ENCODE peak calls at places on chromosomes 13 and 19, in five cellular contexts. H is GM12892, C is H54, Y is ovary, G is A549. V is an unnamed sample.

GRCh38 chr13:101424381-101425155 is 8.3 kb upstream of the NALCN start:
- DNase-seq in H (no peak), Y (no peak), C (no peak), G (no peak), V (no peak)

GRCh38 chr19:21109116-21109515 is 27.1 kb downstream of the ZNF714 start:
- DNase-seq in G (no peak), C (no peak), H (no peak), Y (no peak), V (no peak)

GRCh38 chr19:44059229-44059628 is 7.4 kb downstream of the ZNF223 start:
- DNase-seq in C (no peak), G (no peak), H (no peak), Y (no peak), V (no peak)

GRCh38 chr19:13094771-13095392 is 7.8 kb downstream of the LYL1 start:
- DNase-seq in C (no peak), G (no peak), H (no peak), Y (no peak), V (no peak)

GRCh38 chr13:40026741-40027140 is 371.3 kb downstream of the COG6 start:
- DNase-seq in Y (no peak), G (no peak), C (no peak), H (no peak), V (no peak)

GRCh38 chr19:18672606-18673337 is 10.7 kb upstream of the CRTC1 start:
- DNase-seq in C (no peak), G (peak), H (no peak), Y (no peak), V (no peak)

GRCh38 chr19:3161453-3161852 is 17.1 kb upstream of the S1PR4 start:
- DNase-seq in G (no peak), H (no peak), C (peak), Y (no peak), V (no peak)

GRCh38 chr19:920051-920857 is 3.1 kb downstream of the KISS1R start:
- DNase-seq in Y (peak), H (peak), G (no peak), C (no peak), V (no peak)

GRCh38 chr13:109646423-109646822 is 140.0 kb downstream of the IRS2 start:
- DNase-seq in C (no peak), G (no peak), Y (no peak), H (peak), V (no peak)

GRCh38 chr19:17749912-17750317 is 1.4 kb upstream of the FCHO1 start:
- DNase-seq in H (no peak), C (no peak), Y (no peak), G (peak), V (no peak)

GRCh38 chr19:15421726-15422260 is 3.0 kb upstream of the AKAP8L start:
- DNase-seq in Y (peak), C (no peak), G (no peak), H (no peak), V (no peak)

GRCh38 chr19:47156861-47157454 is 26.3 kb downstream of the SAE1 start:
- DNase-seq in C (no peak), G (no peak), H (no peak), Y (no peak), V (no peak)

GRCh38 chr19:1073063-1073955 is 6.3 kb downstream of the ARHGAP45 start:
- DNase-seq in G (no peak), H (no peak), C (no peak), Y (no peak), V (no peak)

GRCh38 chr13:28718186-28718537 is 608 bp downstream of the SLC46A3 start:
- DNase-seq in Y (no peak), C (no peak), H (no peak), G (no peak), V (no peak)

GRCh38 chr13:57865600-57866294 is 234.2 kb downstream of the PCDH17 start:
- DNase-seq in Y (no peak), H (no peak), G (no peak), C (no peak), V (no peak)

GRCh38 chr13:28753208-28753892 is 34.6 kb upstream of the SLC46A3 start:
- DNase-seq in Y (no peak), C (peak), H (no peak), G (peak), V (peak)

GRCh38 chr13:66665991-66666390 is 564.1 kb downstream of the PCDH9 start:
- DNase-seq in G (peak), Y (no peak), C (peak), H (no peak), V (no peak)

GRCh38 chr19:45879971-45880370 is 6.0 kb downstream of the IRF2BP1 start:
- DNase-seq in Y (no peak), G (no peak), H (no peak), C (no peak), V (no peak)

GRCh38 chr13:106110241-106110855 is 425.1 kb downstream of the EFNB2 start:
- DNase-seq in Y (no peak), G (peak), H (no peak), C (no peak), V (no peak)

GRCh38 chr19:29507081-29507860 is 18.5 kb upstream of the VSTM2B start:
- DNase-seq in G (no peak), H (no peak), Y (peak), C (no peak), V (no peak)

GRCh38 chr13:93646247-93646646 is 419.6 kb downstream of the GPC6 start:
- DNase-seq in C (no peak), Y (no peak), H (no peak), G (no peak), V (no peak)

GRCh38 chr13:41652735-41653361 is 195.5 kb downstream of the RGCC start:
- DNase-seq in H (peak), G (peak), Y (no peak), C (no peak), V (peak)

GRCh38 chr13:20217168-20217567 is 15.0 kb downstream of the GJB6 start:
- DNase-seq in G (no peak), Y (no peak), C (no peak), H (no peak), V (no peak)

GRCh38 chr13:48232420-48233096 is 448 bp upstream of the ITM2B start:
- DNase-seq in Y (no peak), C (no peak), H (no peak), G (peak), V (no peak)

GRCh38 chr19:49786432-49786831 is 19.6 kb downstream of the AP2A1 start:
- DNase-seq in H (no peak), C (peak), G (peak), Y (peak), V (no peak)

GRCh38 chr13:26599403-26599802 is 41.9 kb downstream of the WASF3 start:
- DNase-seq in C (no peak), G (no peak), H (no peak), Y (no peak), V (no peak)

GRCh38 chr13:98450495-98451167 is 126.3 kb downstream of the STK24 start:
- DNase-seq in C (no peak), G (no peak), H (no peak), Y (no peak), V (no peak)

GRCh38 chr13:31850041-31850440 is 110.7 kb downstream of the RXFP2 start:
- DNase-seq in Y (no peak), C (no peak), G (no peak), H (no peak), V (no peak)

GRCh38 chr13:47332149-47332548 is 435.3 kb upstream of the HTR2A start:
- DNase-seq in C (no peak), G (no peak), H (no peak), Y (no peak), V (no peak)

GRCh38 chr13:101474419-101474957 is 22.0 kb downstream of the ITGBL1 start:
- DNase-seq in H (no peak), C (no peak), Y (peak), G (peak), V (peak)

GRCh38 chr19:42505066-42505465 is 23.2 kb downstream of the CEACAM1 start:
- DNase-seq in Y (no peak), C (no peak), H (no peak), G (no peak), V (no peak)

GRCh38 chr13:110421696-110422395 is 114.8 kb downstream of the COL4A2 start:
- DNase-seq in C (no peak), H (no peak), G (no peak), Y (no peak), V (no peak)

GRCh38 chr13:33450956-33451709 is 165.6 kb upstream of the STARD13 start:
- DNase-seq in H (no peak), C (no peak), G (no peak), Y (no peak), V (no peak)

GRCh38 chr19:43700368-43701015 is 15.4 kb upstream of the IRGC start:
- DNase-seq in G (no peak), C (no peak), H (no peak), Y (no peak), V (peak)

GRCh38 chr19:33561261-33561660 is 39.7 kb upstream of the PEPD start:
- DNase-seq in Y (no peak), H (no peak), G (no peak), C (no peak), V (no peak)

GRCh38 chr13:87129602-87130300 is 541.4 kb upstream of the SLITRK5 start:
- DNase-seq in C (peak), H (no peak), Y (no peak), G (no peak), V (no peak)

GRCh38 chr13:46109451-46109850 is 4.6 kb upstream of the CPB2 start:
- DNase-seq in C (no peak), G (no peak), H (no peak), Y (no peak), V (no peak)

GRCh38 chr13:37869756-37870488 is at the start of gene TRPC4:
- DNase-seq in G (peak), Y (peak), H (no peak), C (no peak), V (no peak)

GRCh38 chr19:18070181-18070580 is 16.6 kb downstream of the IL12RB1 start:
- DNase-seq in H (no peak), C (no peak), G (no peak), Y (no peak), V (no peak)

DNA sequence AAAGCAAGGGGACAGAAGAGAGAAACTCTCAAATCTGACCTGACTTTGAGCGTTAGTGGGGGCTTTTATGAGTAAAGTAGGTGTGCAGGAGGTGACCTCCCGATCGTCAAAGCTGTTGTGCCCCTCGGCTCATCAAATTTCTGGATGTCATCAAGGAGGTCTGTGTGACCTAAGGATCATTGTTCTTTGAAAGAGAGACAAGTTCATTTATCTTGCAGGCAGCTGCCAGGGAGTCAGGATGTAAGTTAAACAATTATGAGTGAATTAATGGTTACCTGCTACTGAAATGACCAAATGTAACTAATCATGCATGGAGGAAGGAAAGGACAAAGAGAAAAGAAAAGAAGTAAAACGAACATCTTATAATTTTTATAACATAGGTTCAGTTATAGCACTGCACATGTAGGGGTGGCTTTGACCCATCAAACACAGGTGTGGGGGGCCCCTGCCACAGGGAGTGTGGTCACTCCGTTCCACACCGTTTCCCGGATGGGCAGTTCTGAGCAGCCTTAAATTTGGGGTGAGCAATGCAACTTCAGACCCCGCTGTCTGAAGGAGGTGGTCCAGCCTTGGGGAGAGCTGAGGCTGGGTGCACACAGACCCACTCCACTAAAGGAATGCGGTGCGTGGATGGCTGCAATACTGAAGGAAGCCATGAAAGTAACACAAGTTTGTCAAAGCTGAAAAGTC is 5.2 kb downstream of the CD22 start:
- DNase-seq in Y (no peak), C (no peak), G (no peak), H (no peak), V (no peak)
- TF ChIP-seq POLR2A in Y (no peak), C (no peak), G (no peak), H (peak), V (no peak)

DNA sequence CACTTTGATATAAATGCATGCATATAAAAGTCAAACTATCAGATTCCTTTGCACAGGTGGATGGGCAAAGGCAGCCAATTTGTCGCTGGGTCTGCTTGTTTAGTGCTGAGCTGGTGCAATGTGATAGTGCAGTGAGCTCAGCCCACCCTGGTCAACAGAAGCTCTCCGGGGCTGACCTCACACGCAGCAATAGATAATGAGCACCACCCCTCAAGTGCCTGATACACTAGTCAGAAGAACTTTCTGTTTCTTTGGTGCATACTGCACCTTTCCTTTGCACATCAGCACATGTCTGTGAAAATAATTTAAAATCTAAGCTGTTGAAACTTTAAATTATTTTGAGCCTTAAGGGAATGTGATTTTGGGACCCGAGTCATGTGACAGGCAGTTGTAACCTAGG is 20.2 kb downstream of the ATP8A2 start:
- DNase-seq in H (no peak), C (no peak), Y (no peak), G (no peak), V (no peak)
- TF ChIP-seq POLR2A in H (no peak), C (no peak), Y (no peak), G (no peak), V (no peak)

GRCh38 chr19:55640577-55641375 is at the start of gene ZNF580:
- DNase-seq in H (peak), C (peak), Y (peak), G (peak), V (peak)
- TF ChIP-seq POLR2A in H (no peak), C (peak), Y (peak), G (peak), V (no peak)

GRCh38 chr13:113155201-113155600 is 3.2 kb upstream of the PROZ start:
- DNase-seq in C (no peak), H (no peak), Y (no peak), G (no peak), V (no peak)

GRCh38 chr13:113151745-113152707 is 6.4 kb upstream of the PROZ start:
- DNase-seq in C (no peak), Y (no peak), H (no peak), G (no peak), V (no peak)

GRCh38 chr13:113152894-113153809 is 5.3 kb upstream of the PROZ start:
- DNase-seq in H (no peak), Y (peak), C (no peak), G (peak), V (peak)

GRCh38 chr13:113155982-113156655 is 2.3 kb upstream of the PROZ start:
- DNase-seq in H (no peak), Y (no peak), C (no peak), G (no peak), V (no peak)

DNA sequence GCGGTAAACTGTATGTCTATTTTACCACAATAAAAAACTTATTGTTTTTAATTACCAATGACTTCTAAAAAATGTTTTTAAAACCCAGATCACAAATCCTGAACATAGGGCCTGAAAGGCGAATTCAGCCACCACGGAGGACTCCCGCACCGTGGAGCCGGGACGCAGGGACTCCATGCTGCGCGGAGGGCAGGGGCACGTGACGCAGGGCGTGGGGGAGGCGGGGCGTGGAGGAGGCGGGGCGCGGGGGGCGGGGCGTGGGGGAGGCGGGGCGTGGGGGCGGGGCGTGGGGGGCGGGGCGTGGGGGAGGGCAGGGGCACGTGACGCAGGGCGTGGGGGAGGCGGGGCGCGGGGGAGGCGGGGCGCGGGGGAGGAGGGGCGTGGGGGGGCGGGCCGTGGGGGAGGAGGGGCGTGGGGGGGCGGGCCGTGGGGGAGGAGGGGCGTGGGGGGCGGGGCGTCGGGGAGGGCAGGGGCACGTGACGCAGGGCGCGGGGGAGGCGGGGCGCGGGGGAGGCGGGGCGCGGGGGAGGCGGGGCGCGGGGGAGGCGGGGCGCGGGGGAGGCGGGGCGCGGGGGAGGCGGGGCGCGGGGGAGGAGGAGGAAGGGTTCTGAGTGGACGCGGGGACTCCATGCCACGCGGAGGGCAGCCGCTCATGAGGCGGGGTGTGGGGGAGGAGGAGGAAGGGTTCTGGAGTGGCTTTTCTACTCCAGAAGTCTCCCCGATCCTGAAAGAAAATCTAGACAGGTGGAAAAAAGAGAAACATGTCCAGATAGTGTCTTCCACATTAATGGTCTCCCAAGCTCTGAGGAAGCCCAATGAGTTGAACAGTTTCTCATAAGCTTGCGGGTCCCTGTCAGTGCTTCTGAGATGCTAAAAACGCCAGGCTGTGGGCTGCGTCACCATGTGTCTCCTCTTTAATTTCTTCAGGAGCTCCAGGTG is 4.4 kb upstream of the PROZ start:
- DNase-seq in C (peak), H (peak), G (peak), Y (peak), V (peak)
- TF ChIP-seq POLR2A in C (peak), H (no peak), G (peak), Y (peak), V (no peak)

DNA sequence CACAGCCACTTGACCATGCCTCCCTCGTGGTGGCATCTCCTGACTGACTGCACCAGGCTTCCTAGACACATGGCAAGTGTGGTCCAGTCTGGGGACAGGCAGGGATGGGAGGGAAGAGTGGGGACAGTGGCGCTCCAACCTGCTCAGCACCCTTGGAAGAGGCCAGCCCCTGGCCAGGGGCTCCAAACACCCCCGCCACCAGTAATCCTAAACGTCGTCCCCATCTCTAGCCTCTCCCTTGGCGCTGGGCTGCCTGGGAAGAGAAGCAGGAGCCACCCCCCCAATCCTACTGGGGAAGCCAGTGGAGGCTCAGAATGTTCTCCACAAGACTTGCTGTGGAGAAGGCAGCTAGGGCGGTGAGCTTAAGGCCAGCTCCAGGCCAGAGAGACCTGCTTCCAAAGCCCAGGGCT is 2.7 kb downstream of the RPL36 start:
- DNase-seq in H (no peak), G (peak), Y (no peak), C (no peak), V (no peak)
- TF ChIP-seq POLR2A in H (no peak), G (no peak), Y (no peak), C (no peak), V (no peak)

DNA sequence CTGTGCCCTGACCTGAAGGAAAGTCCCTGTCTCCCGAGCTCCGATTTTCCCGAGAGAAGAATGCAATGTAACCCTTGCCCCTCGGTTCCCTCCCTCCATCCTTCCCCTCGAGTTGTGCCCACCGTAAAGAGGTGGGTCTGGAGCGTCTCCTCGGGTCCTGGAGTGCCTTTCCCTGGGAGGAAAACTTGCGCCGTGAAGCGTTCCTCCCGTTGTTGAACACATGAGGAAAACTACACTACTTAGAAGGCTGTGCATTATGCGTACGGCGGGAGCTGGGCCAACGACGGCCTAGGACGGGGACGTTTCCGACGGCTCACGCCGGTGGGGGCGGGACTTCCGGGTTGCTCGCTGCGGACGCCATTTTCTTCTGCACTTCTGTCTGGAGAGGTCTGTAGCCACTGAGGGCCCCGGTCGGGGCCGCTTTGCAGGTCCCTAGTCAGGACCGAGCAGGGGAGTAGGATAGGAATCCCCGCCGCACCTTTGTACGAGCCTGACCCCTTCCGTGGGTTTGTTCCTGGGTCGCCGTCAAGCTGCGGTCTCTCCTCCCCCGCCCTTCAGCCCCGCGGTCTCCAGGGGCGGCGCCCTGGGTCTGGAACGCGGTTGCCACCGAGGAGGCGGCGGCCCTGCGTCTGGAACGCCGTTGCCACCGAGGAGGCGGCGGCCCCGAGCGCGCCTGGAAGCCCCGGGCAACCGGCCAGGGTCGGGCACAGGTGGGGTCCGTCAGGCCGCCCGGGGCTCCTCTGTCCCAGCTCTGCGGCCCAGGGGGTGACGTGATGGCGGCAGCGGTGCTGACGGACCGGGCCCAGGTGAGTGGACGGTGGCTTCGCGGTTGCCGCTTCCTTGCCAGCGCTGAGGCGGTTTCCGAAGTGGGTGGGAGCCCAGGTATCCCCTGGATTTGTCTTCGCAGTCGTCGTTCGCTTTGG is at the start of gene ZNF264:
- DNase-seq in G (peak), H (peak), C (peak), Y (peak), V (peak)
- TF ChIP-seq POLR2A in G (no peak), H (peak), C (peak), Y (peak), V (no peak)